ENCODE peak calls at places on chromosome 4, in six cellular contexts. P is GM04504; Q is HL-60; A is substantia nigra; L is heart left ventricle; Z is CD4-positive, alpha-beta memory T cell. B is an unnamed sample.

GRCh38 chr4:6225469-6225868 is 25.1 kb upstream of the JAKMIP1 start:
- DNase-seq in P (no peak), Q (no peak), A (no peak), L (no peak), Z (peak), B (no peak)

GRCh38 chr4:16897351-16897750 is 1.1 kb downstream of the LDB2 start:
- DNase-seq in P (no peak), Q (no peak), A (no peak), L (no peak), Z (no peak), B (no peak)

GRCh38 chr4:1373892-1374705 is 27.1 kb downstream of the UVSSA start:
- DNase-seq in P (no peak), Q (no peak), A (no peak), L (no peak), Z (no peak), B (no peak)

GRCh38 chr4:114326358-114326757 is 272.2 kb upstream of the UGT8 start:
- DNase-seq in P (no peak), Q (no peak), A (no peak), L (no peak), Z (no peak), B (no peak)

GRCh38 chr4:57102050-57102564 is 8.1 kb downstream of the IGFBP7 start:
- DNase-seq in P (no peak), Q (no peak), A (no peak), L (peak), Z (no peak), B (no peak)

GRCh38 chr4:16450724-16451123 is 224.5 kb upstream of the TAPT1 start:
- DNase-seq in P (no peak), Q (no peak), A (no peak), L (no peak), Z (no peak), B (no peak)

GRCh38 chr4:86595426-86595805 is 1.3 kb downstream of the PTPN13 start:
- DNase-seq in P (no peak), Q (no peak), A (no peak), L (no peak), Z (peak), B (no peak)

GRCh38 chr4:134622194-134622593 is 420.6 kb upstream of the PABPC4L start:
- DNase-seq in P (no peak), Q (no peak), A (no peak), L (no peak), Z (no peak), B (no peak)

GRCh38 chr4:157075401-157075800 is 549 bp upstream of the GLRB start:
- DNase-seq in P (no peak), Q (no peak), A (no peak), L (no peak), Z (no peak), B (no peak)